ENCODE peak calls at places on chromosomes 5 and 9, in seven cellular contexts. O is small intestine; E is H1; Q is PC-9; F is breast epithelium; U is CD4-positive, alpha-beta memory T cell; Z is transverse colon. L is an unnamed sample. For H3K9me3, the result is how much of the 10 kb centered on the place peaks cover.

GRCh38 chr9:70409800-70410199 is 4.7 kb downstream of the KLF9 start:
- DNase-seq in O (no peak), E (no peak), Q (no peak), F (no peak), U (no peak), Z (no peak), L (no peak)

GRCh38 chr5:164319161-164319560 is 813.7 kb downstream of the MAT2B start:
- DNase-seq in O (no peak), E (no peak), Q (no peak), F (no peak), U (no peak), Z (no peak), L (no peak)

GRCh38 chr5:10632110-10632903 is 68.4 kb downstream of the ANKRD33B start:
- DNase-seq in O (no peak), E (no peak), Q (peak), F (no peak), U (peak), Z (peak), L (no peak)

GRCh38 chr5:130871346-130872086 is 293.5 kb downstream of the HINT1 start:
- DNase-seq in O (peak), E (peak), Q (peak), F (no peak), U (peak), Z (peak), L (no peak)

GRCh38 chr9:21096172-21096900 is 18.6 kb upstream of the IFNB1 start:
- DNase-seq in O (peak), E (no peak), Q (peak), F (no peak), U (peak), Z (no peak), L (no peak)

GRCh38 chr9:122332083-122332482 is 38.7 kb upstream of the PTGS1 start:
- DNase-seq in O (no peak), E (no peak), Q (no peak), F (no peak), U (no peak), Z (no peak), L (no peak)

GRCh38 chr9:89699646-89700045 is 94.8 kb downstream of the GADD45G start:
- DNase-seq in O (peak), E (no peak), Q (no peak), F (no peak), U (no peak), Z (no peak), L (no peak)

GRCh38 chr5:153496835-153497234 is 6.4 kb downstream of the GRIA1 start:
- DNase-seq in O (no peak), E (no peak), Q (peak), F (no peak), U (no peak), Z (no peak), L (no peak)

GRCh38 chr5:170537451-170538095 is 33.8 kb downstream of the KCNIP1 start:
- DNase-seq in O (no peak), E (no peak), Q (no peak), F (no peak), U (no peak), Z (no peak), L (no peak)

DNA sequence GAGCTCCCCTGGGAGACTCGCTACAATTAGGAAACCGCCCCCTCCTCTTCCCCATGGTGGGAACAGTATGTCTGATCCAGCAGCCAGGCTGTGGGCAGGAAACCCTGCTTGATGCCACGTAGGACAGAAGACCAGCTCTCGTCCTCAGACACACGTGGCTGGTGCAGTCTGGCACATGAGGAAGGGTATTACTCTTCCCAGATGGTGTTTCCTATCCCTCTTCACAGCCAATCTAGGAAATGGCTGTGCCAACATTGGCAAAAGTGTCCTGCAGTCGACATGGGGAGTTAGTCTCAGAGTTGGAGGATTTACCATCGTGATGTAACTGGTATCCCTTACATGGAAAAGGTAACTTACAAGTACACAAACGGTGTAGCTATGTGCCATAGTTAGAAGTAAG is 485.3 kb downstream of the ZNF608 start:
- DNase-seq in O (no peak), E (no peak), Q (no peak), F (no peak), U (no peak), Z (no peak), L (no peak)
- H3K27ac ChIP-seq in O (no peak), E (no peak), Q (no peak), F (no peak), U (no peak), Z (no peak), L (no peak)

GRCh38 chr5:2919310-2920018 is 168.0 kb upstream of the IRX2 start:
- DNase-seq in O (no peak), E (no peak), Q (no peak), F (no peak), U (no peak), Z (no peak), L (no peak)

GRCh38 chr5:2917524-2917923 is 166.0 kb upstream of the IRX2 start:
- DNase-seq in O (no peak), E (peak), Q (no peak), F (no peak), U (no peak), Z (no peak), L (no peak)

GRCh38 chr5:2916076-2916682 is 164.7 kb upstream of the IRX2 start:
- DNase-seq in O (no peak), E (no peak), Q (no peak), F (no peak), U (no peak), Z (no peak), L (no peak)

GRCh38 chr5:2914991-2915484 is 163.6 kb upstream of the IRX2 start:
- DNase-seq in O (no peak), E (peak), Q (no peak), F (no peak), U (no peak), Z (no peak), L (no peak)

GRCh38 chr5:2917093-2917492 is 165.6 kb upstream of the IRX2 start:
- DNase-seq in O (no peak), E (peak), Q (no peak), F (no peak), U (no peak), Z (no peak), L (no peak)
- H3K9me3 ChIP-seq in O (under half), E (under half), Q (under half), F (under half), U (under half), Z (under half), L (under half)

GRCh38 chr9:14096182-14096922 is 217.6 kb downstream of the NFIB start:
- DNase-seq in O (no peak), E (no peak), Q (no peak), F (no peak), U (no peak), Z (no peak), L (no peak)

GRCh38 chr9:14097215-14097614 is 216.7 kb downstream of the NFIB start:
- DNase-seq in O (no peak), E (no peak), Q (no peak), F (no peak), U (no peak), Z (no peak), L (no peak)

GRCh38 chr9:14099737-14100136 is 214.2 kb downstream of the NFIB start:
- DNase-seq in O (no peak), E (no peak), Q (no peak), F (no peak), U (no peak), Z (no peak), L (no peak)

GRCh38 chr9:14098102-14098501 is 215.8 kb downstream of the NFIB start:
- DNase-seq in O (no peak), E (no peak), Q (no peak), F (no peak), U (no peak), Z (no peak), L (no peak)

GRCh38 chr9:14097666-14098065 is 216.3 kb downstream of the NFIB start:
- DNase-seq in O (no peak), E (no peak), Q (no peak), F (no peak), U (no peak), Z (no peak), L (no peak)
- H3K27ac ChIP-seq in O (no peak), E (no peak), Q (no peak), F (peak), U (no peak), Z (peak), L (peak)

DNA sequence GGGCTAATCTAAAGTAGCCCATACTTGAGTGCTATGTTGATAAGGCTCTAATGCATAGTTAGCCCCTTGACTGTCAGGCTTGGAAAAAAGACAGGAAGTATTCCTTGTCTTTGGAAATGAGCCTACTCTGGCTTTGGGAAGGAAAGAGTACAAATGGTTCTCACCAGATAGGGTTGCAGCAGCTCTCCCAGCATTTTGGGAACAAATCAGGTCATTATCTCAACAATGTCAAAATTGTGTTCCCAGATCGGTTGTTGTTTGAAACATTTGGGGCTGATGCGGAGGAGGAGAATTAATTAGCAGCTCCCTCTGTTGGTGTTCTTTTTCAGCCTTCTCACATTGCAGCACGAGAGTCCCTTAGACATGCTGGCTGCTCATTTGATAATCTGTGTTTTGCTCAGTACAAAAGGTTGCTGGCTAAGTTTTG is 294.7 kb upstream of the DMRT1 start:
- DNase-seq in O (no peak), E (no peak), Q (no peak), F (no peak), U (peak), Z (no peak), L (no peak)
- H3K9me3 ChIP-seq in O (under half), E (under half), Q (under half), F (under half), U (under half), Z (under half), L (under half)

GRCh38 chr5:116437922-116438578 is 136.6 kb downstream of the SEMA6A start:
- DNase-seq in O (peak), E (no peak), Q (no peak), F (no peak), U (no peak), Z (no peak), L (no peak)
- H3K27ac ChIP-seq in O (no peak), E (no peak), Q (no peak), F (no peak), U (no peak), Z (no peak), L (no peak)

GRCh38 chr5:5881294-5881693 is 458.8 kb downstream of the ICE1 start:
- DNase-seq in O (no peak), E (peak), Q (no peak), F (no peak), U (no peak), Z (no peak), L (no peak)

GRCh38 chr5:5883562-5883961 is 461.1 kb downstream of the ICE1 start:
- DNase-seq in O (no peak), E (no peak), Q (no peak), F (no peak), U (no peak), Z (no peak), L (no peak)

GRCh38 chr5:5884593-5884992 is 462.1 kb downstream of the ICE1 start:
- DNase-seq in O (no peak), E (no peak), Q (no peak), F (no peak), U (no peak), Z (no peak), L (no peak)

GRCh38 chr5:5882706-5883105 is 460.2 kb downstream of the ICE1 start:
- DNase-seq in O (no peak), E (no peak), Q (no peak), F (no peak), U (no peak), Z (no peak), L (no peak)

DNA sequence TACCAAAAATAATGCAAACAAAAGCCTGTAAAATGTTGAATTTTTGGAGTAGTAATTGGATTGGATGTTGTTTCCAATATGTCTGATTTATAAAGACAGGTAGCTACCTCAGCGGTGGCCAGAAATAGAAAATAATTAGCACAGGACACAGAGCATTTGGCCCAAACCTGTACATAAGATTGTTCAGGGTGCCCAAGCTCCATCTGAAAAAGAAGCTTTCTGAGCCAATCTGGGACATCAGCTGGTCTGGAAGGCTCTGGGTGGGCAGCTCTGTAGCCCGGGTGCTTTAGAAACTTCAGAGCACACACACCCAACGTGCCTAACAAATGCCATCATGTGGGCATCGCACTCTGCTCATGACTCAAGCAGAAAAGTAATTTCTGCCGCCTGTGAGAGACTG is 460.6 kb downstream of the ICE1 start:
- DNase-seq in O (no peak), E (no peak), Q (no peak), F (no peak), U (no peak), Z (no peak), L (no peak)
- H3K9me3 ChIP-seq in O (under half), E (under half), Q (under half), F (under half), U (under half), Z (under half), L (under half)

GRCh38 chr5:179815491-179816249 is 5.0 kb upstream of the SQSTM1 start:
- DNase-seq in O (no peak), E (no peak), Q (no peak), F (no peak), U (no peak), Z (no peak), L (no peak)

GRCh38 chr5:179812135-179812825 is 5.6 kb upstream of the MGAT4B start:
- DNase-seq in O (no peak), E (no peak), Q (no peak), F (no peak), U (no peak), Z (no peak), L (no peak)

GRCh38 chr5:179816401-179817070 is 4.2 kb upstream of the SQSTM1 start:
- DNase-seq in O (no peak), E (no peak), Q (no peak), F (no peak), U (no peak), Z (no peak), L (no peak)

GRCh38 chr5:179812997-179813607 is 6.4 kb upstream of the MGAT4B start:
- DNase-seq in O (no peak), E (no peak), Q (no peak), F (no peak), U (no peak), Z (no peak), L (no peak)

DNA sequence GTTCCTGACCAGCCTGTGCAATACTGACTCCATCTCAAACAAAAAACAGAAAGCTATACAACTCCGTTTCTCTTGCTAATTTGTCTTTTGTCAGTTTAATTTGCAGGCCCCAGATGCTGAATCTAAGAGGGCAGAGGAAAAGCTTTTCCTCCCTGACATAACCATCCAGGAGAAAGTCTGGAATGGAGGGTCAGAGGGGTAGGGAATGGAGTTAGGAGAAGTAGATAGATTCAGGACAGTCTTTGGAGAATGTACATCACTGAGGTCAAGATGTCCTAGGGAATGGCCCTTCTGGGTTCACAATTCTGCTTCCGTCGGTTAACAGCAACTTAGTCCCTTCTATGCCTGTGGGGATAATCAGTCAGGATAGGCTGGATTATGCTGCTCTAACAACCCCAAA is 6.6 kb upstream of the SQSTM1 start:
- DNase-seq in O (no peak), E (no peak), Q (no peak), F (no peak), U (no peak), Z (no peak), L (no peak)
- H3K27ac ChIP-seq in O (no peak), E (no peak), Q (no peak), F (no peak), U (no peak), Z (no peak), L (no peak)

DNA sequence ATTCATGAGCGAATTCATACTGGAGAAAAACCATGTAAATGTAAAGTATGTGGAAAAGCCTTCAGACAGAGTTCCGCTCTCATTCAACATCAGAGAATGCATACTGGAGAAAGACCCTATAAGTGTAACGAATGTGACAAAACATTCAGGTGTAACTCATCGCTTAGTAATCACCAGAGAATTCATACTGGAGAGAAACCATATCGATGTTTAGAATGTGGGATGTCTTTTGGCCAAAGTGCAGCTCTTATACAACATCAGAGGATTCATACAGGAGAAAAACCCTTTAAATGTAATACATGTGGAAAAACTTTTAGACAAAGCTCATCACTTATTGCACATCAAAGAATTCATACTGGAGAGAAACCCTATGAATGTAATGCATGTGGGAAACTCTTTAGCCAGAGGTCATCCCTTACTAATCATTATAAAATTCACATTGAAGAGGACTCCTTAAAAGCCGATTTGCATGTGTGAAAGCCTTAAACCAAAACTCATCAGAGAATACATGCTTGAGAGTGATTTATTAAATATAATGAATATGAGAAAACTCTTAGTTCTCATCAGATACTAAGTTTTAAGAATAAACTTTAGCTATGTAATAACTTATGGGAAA is 11.8 kb upstream of the ZFP2 start:
- DNase-seq in O (no peak), E (no peak), Q (no peak), F (no peak), U (no peak), Z (no peak), L (no peak)
- H3K9me3 ChIP-seq in O (under half), E (half or more), Q (half or more), F (half or more), U (under half), Z (half or more), L (under half)

GRCh38 chr5:43704243-43704642 is 101.3 kb downstream of the NNT start:
- DNase-seq in O (no peak), E (no peak), Q (no peak), F (no peak), U (no peak), Z (no peak), L (no peak)
- H3K27ac ChIP-seq in O (no peak), E (no peak), Q (no peak), F (no peak), U (no peak), Z (no peak), L (no peak)

L was measured in esophagus squamous epithelium.